ENCODE peak calls at places on chromosomes 5 and 9, in ten cellular contexts. A, P, M, B, H, T, Z, F, U and G are unnamed samples.

GRCh38 chr5:136094189-136094912 is 38.3 kb upstream of the SMAD5 start:
- DNase-seq in F (no peak), A (no peak), H (no peak), M (no peak), T (no peak), P (no peak), U (no peak), Z (no peak), B (no peak), G (no peak)

GRCh38 chr9:110429453-110429852 is 91.8 kb upstream of the TXNDC8 start:
- DNase-seq in M (peak; percentile 59), B (no peak), U (no peak), T (no peak), A (no peak), F (no peak), H (no peak), P (no peak), Z (no peak), G (no peak)

GRCh38 chr5:74576941-74577456 is 63.5 kb downstream of the ENC1 start:
- DNase-seq in B (no peak), H (peak; percentile 79), P (peak; percentile 71), U (no peak), M (peak; percentile 64), T (no peak), Z (no peak), F (peak; percentile 39), A (no peak), G (no peak)

GRCh38 chr9:33120620-33121019 is 44.1 kb upstream of the SMU1 start:
- DNase-seq in U (no peak), M (no peak), B (no peak), F (no peak), P (no peak), H (peak; percentile 64), A (no peak), Z (no peak), T (no peak), G (no peak)

GRCh38 chr5:111694183-111694582 is 62.8 kb downstream of the NREP start:
- DNase-seq in Z (no peak), M (peak; percentile 86), H (no peak), F (no peak), A (no peak), T (no peak), P (peak; percentile 66), U (no peak), B (no peak), G (peak; percentile 36)

GRCh38 chr9:25048098-25048497 is 502.4 kb upstream of the IZUMO3 start:
- DNase-seq in A (no peak), T (no peak), H (no peak), M (no peak), B (no peak), U (no peak), F (no peak), Z (no peak), P (no peak), G (no peak)

GRCh38 chr5:35186749-35187148 is 43.5 kb downstream of the PRLR start:
- DNase-seq in A (no peak), M (no peak), B (no peak), Z (no peak), H (no peak), T (no peak), U (no peak), F (no peak), P (no peak), G (no peak)

GRCh38 chr5:94847019-94847418 is 228.6 kb downstream of the SLF1 start:
- DNase-seq in M (no peak), T (no peak), P (no peak), Z (no peak), H (no peak), B (no peak), A (no peak), U (no peak), F (no peak), G (no peak)

GRCh38 chr5:93019896-93020295 is 561.1 kb downstream of the NR2F1-AS1 start:
- DNase-seq in A (no peak), T (no peak), P (no peak), H (no peak), M (no peak), B (no peak), U (no peak), Z (no peak), F (no peak), G (no peak)

GRCh38 chr9:89153618-89154017 is 25.0 kb downstream of the SHC3 start:
- DNase-seq in T (no peak), P (peak; percentile 60), A (no peak), B (no peak), U (no peak), H (peak; percentile 85), M (peak; percentile 94), Z (no peak), F (peak; percentile 75), G (peak; percentile 76)

GRCh38 chr5:148939676-148940075 is 113.3 kb downstream of the ADRB2 start:
- DNase-seq in Z (no peak), H (peak; percentile 38), F (no peak), T (no peak), M (peak; percentile 60), U (no peak), A (no peak), B (no peak), P (no peak), G (no peak)

GRCh38 chr5:90551376-90551775 is 7.2 kb upstream of the ADGRV1 start:
- DNase-seq in F (no peak), B (no peak), Z (no peak), A (no peak), T (no peak), P (no peak), M (no peak), H (no peak), U (no peak), G (no peak)

GRCh38 chr9:127651697-127652610 is 39.9 kb downstream of the STXBP1 start:
- DNase-seq in P (no peak), Z (no peak), A (no peak), M (no peak), H (no peak), F (no peak), T (no peak), B (no peak), U (no peak), G (no peak)

GRCh38 chr9:15142903-15143534 is 164.0 kb downstream of the TTC39B start:
- DNase-seq in H (peak; percentile 72), P (peak; percentile 78), A (no peak), B (no peak), Z (no peak), M (peak; percentile 74), U (peak; percentile 42), T (no peak), F (peak; percentile 24), G (peak; percentile 46)

GRCh38 chr5:117588611-117589010 is 1014.0 kb upstream of the SEMA6A start:
- DNase-seq in Z (no peak), F (no peak), A (no peak), P (no peak), H (no peak), U (no peak), M (no peak), T (no peak), B (no peak), G (no peak)

GRCh38 chr5:132405646-132406045 is 36.1 kb downstream of the SLC22A5 start:
- DNase-seq in A (no peak), Z (no peak), H (no peak), B (no peak), F (no peak), M (no peak), T (no peak), U (no peak), P (no peak), G (no peak)

GRCh38 chr9:116646661-116647514 is 40.2 kb upstream of the TRIM32 start:
- DNase-seq in F (no peak), B (no peak), H (peak; percentile 35), Z (no peak), A (no peak), P (peak; percentile 57), M (peak; percentile 67), T (no peak), U (peak; percentile 27), G (no peak)

GRCh38 chr5:14269395-14269794 is 126.3 kb downstream of the TRIO start:
- DNase-seq in A (no peak), B (no peak), Z (no peak), F (no peak), H (no peak), T (no peak), M (no peak), U (peak; percentile 31), P (no peak), G (no peak)

GRCh38 chr5:78547731-78548189 is 100.8 kb downstream of the LHFPL2 start:
- DNase-seq in T (no peak), B (peak; percentile 91), P (peak; percentile 87), M (peak; percentile 100), F (no peak), H (no peak), U (no peak), Z (no peak), A (peak; percentile 90), G (peak; percentile 87)

GRCh38 chr5:115389799-115390382 is 93.4 kb upstream of the CCDC112 start:
- DNase-seq in A (peak; percentile 29), U (no peak), H (no peak), B (no peak), F (no peak), T (no peak), Z (no peak), M (no peak), P (no peak), G (no peak)

GRCh38 chr9:129027685-129028191 is 393 bp downstream of the SH3GLB2 start:
- DNase-seq in B (no peak), Z (peak; percentile 75), A (no peak), U (peak; percentile 46), P (peak; percentile 48), H (peak; percentile 31), M (no peak), T (no peak), F (no peak), G (no peak)

GRCh38 chr9:78369644-78370219 is 72.8 kb downstream of the PSAT1 start:
- DNase-seq in Z (peak; percentile 17), P (peak; percentile 71), B (peak; percentile 77), A (peak; percentile 72), H (peak; percentile 67), T (peak; percentile 47), M (peak; percentile 75), U (peak; percentile 21), F (peak; percentile 35), G (peak; percentile 35)

GRCh38 chr5:177356756-177357458 is 817 bp upstream of the RGS14 start:
- DNase-seq in B (peak; percentile 55), T (no peak), Z (no peak), F (no peak), A (no peak), H (no peak), U (no peak), M (no peak), P (no peak), G (no peak)

GRCh38 chr9:128098936-128099931 is 28.3 kb downstream of the PTGES2 start:
- DNase-seq in T (no peak), A (no peak), Z (no peak), P (peak; percentile 46), H (no peak), B (no peak), U (no peak), M (peak; percentile 28), F (no peak), G (no peak)

GRCh38 chr5:132224721-132225120 is 2.9 kb downstream of the P4HA2 start:
- DNase-seq in F (no peak), A (no peak), U (no peak), Z (no peak), B (peak; percentile 3), H (no peak), M (peak; percentile 31), T (no peak), P (peak; percentile 46), G (no peak)

GRCh38 chr9:138075961-138076649 is 198.5 kb downstream of the CACNA1B start:
- DNase-seq in T (no peak), P (no peak), F (no peak), A (no peak), Z (no peak), U (no peak), M (no peak), H (no peak), B (peak; percentile 63), G (no peak)

GRCh38 chr9:84511651-84512050 is 157.9 kb upstream of the NTRK2 start:
- DNase-seq in A (no peak), M (no peak), F (no peak), U (no peak), T (no peak), Z (no peak), B (no peak), P (no peak), H (no peak), G (no peak)

GRCh38 chr9:129487658-129488483 is 133.0 kb downstream of the C9orf50 start:
- DNase-seq in A (peak; percentile 77), M (peak; percentile 71), T (no peak), P (peak; percentile 45), U (no peak), H (peak; percentile 67), Z (no peak), F (no peak), B (no peak), G (no peak)